ENCODE peak calls at places on chromosomes 11 and 22, in six cellular contexts. I, B, E, G, C and R are unnamed samples.

GRCh38 chr22:23035557-23036277 is 34.6 kb upstream of the GNAZ start:
- DNase-seq in G (no peak), C (no peak), E (no peak), I (no peak), B (no peak), R (no peak)

GRCh38 chr22:36419177-36419911 is 31.6 kb upstream of the MYH9 start:
- DNase-seq in B (peak), E (no peak), G (peak), I (no peak), C (peak), R (peak)

GRCh38 chr11:47881145-47881544 is 33.0 kb upstream of the NUP160 start:
- DNase-seq in E (no peak), G (no peak), B (no peak), C (no peak), I (peak), R (peak)

GRCh38 chr11:69729252-69729651 is 25.4 kb upstream of the FGF19 start:
- DNase-seq in G (no peak), C (no peak), I (no peak), E (no peak), B (no peak), R (no peak)

GRCh38 chr11:70282012-70282411 is 11.5 kb downstream of the PPFIA1 start:
- DNase-seq in I (no peak), G (no peak), B (no peak), C (no peak), E (no peak), R (no peak)

GRCh38 chr22:17411213-17411612 is 42.0 kb downstream of the CECR2 start:
- DNase-seq in E (no peak), I (no peak), G (no peak), C (no peak), B (no peak), R (no peak)

GRCh38 chr11:113289341-113290187 is 24.8 kb upstream of the TTC12 start:
- DNase-seq in C (peak), E (no peak), G (peak), I (peak), B (peak), R (peak)

GRCh38 chr22:39712938-39713525 is 142.5 kb downstream of the CACNA1I start:
- DNase-seq in B (no peak), I (no peak), E (no peak), C (no peak), G (no peak), R (no peak)

GRCh38 chr11:78295991-78296930 is 107.5 kb downstream of the USP35 start:
- DNase-seq in E (no peak), I (no peak), C (peak), B (no peak), G (no peak), R (no peak)

GRCh38 chr11:37141707-37142106 is 543.7 kb upstream of the RAG2 start:
- DNase-seq in I (no peak), B (no peak), G (no peak), E (no peak), C (no peak), R (no peak)

GRCh38 chr11:19698493-19699292 is 13.9 kb upstream of the NAV2 start:
- DNase-seq in C (peak), G (no peak), B (no peak), E (no peak), I (no peak), R (peak)

GRCh38 chr22:44580176-44580575 is 82.1 kb upstream of the RTL6 start:
- DNase-seq in I (no peak), B (peak), C (no peak), E (peak), G (no peak), R (peak)

GRCh38 chr22:47062126-47062525 is 299.7 kb downstream of the TBC1D22A start:
- DNase-seq in B (no peak), G (no peak), I (no peak), C (no peak), E (peak), R (no peak)

GRCh38 chr11:112320668-112321067 is 60.0 kb upstream of the PLET1 start:
- DNase-seq in C (peak), E (peak), B (peak), I (no peak), G (peak), R (peak)

GRCh38 chr11:21988477-21988876 is 204.4 kb upstream of the ANO5 start:
- DNase-seq in B (no peak), C (no peak), E (no peak), G (no peak), I (peak), R (no peak)

GRCh38 chr11:16291729-16292128 is 64.6 kb downstream of the SOX6 start:
- DNase-seq in G (no peak), I (no peak), E (no peak), C (no peak), B (no peak), R (no peak)

GRCh38 chr11:79388201-79388600 is 52.6 kb downstream of the TENM4 start:
- DNase-seq in G (no peak), C (no peak), B (no peak), I (no peak), E (no peak), R (no peak)

GRCh38 chr11:61198391-61198790 is 4.9 kb upstream of the PGA3 start:
- DNase-seq in I (no peak), E (no peak), B (no peak), G (no peak), C (no peak), R (no peak)

GRCh38 chr11:126585388-126586302 is 230.2 kb downstream of the ST3GAL4 start:
- DNase-seq in E (no peak), G (peak), B (peak), C (peak), I (peak), R (peak)

GRCh38 chr22:39256979-39257378 is 12.2 kb upstream of the PDGFB start:
- DNase-seq in B (no peak), E (no peak), G (no peak), I (no peak), C (no peak), R (no peak)

GRCh38 chr11:103529217-103529684 is 420.0 kb downstream of the DYNC2H1 start:
- DNase-seq in C (peak), E (no peak), B (no peak), G (no peak), I (peak), R (no peak)

DNA sequence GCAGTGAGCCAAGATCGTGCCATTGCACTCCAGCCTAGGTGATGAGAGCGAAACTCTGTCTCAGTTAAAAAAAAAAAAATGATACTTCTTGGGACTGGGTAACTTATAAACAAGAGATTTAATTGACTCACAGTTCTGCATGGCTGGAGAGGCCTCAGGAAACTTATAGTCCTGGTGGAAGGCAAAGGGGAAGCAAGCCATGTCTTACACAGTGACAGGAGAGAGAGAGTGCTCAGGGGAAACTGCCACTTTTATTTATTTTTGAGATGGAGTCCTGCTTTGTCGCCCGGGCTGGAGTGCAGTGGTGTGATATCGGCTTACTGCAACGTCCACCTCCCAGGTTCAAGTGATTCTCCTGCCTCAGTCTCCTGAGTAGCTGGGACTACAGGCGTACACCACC is 8.2 kb downstream of the SDF2L1 start:
- DNase-seq in I (no peak), E (no peak), C (no peak), B (no peak), G (no peak), R (no peak)
- TF ChIP-seq POLR2A in I (no peak), E (no peak), C (no peak), B (no peak), G (no peak), R (no peak)

GRCh38 chr11:102401905-102402304 is 50.7 kb downstream of the TMEM123 start:
- DNase-seq in G (no peak), I (no peak), B (no peak), C (no peak), E (no peak), R (no peak)
- H3K27ac ChIP-seq in G (no peak), I (no peak), B (no peak), C (no peak), E (no peak), R (no peak)

DNA sequence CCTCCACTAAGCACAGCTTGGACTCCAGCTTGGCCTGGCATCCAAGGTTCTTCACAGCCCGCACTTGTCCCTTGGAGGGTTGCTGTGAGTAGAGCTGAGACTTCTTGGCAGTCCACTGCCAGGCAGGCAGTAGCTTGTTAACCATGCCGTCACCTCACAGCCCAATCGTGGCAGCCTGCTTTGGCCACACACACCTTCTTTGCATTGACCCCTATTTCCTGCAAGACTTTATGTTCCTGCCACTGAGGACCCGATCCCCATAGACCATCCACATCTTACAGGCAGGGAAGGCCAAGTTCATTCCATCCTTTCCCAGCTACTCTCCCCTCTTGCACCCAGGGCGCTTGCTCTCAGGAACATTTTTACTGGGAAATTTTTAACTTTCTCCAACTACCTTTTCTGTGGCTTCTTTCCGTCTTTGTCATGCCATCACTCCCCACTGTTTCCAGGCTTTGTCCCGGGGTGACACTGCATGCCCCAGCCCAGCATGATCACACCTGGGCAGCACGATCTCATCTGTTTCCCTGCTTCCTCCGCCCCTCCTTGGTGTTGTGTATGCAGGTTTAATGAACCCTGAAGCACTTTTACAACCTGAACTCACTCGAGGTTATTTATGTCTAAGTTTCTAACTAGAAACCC is 2.6 kb upstream of the PYGM start:
- DNase-seq in C (no peak), I (no peak), E (no peak), B (peak), G (no peak), R (peak)
- TF ChIP-seq POLR2A in C (no peak), I (no peak), E (no peak), B (no peak), G (no peak), R (no peak)

GRCh38 chr11:119205574-119206511 is at the start of gene CBL:
- DNase-seq in I (peak), C (peak), E (peak), B (peak), G (peak), R (peak)

GRCh38 chr11:119209186-119209585 is 3.0 kb downstream of the CBL start:
- DNase-seq in E (no peak), B (no peak), G (no peak), C (no peak), I (no peak), R (no peak)

GRCh38 chr11:119206512-119207299 is 567 bp downstream of the CBL start:
- DNase-seq in B (peak), C (no peak), E (peak), I (no peak), G (no peak), R (peak)

GRCh38 chr11:119207607-119208006 is 1.5 kb downstream of the CBL start:
- DNase-seq in E (no peak), B (no peak), I (no peak), C (no peak), G (no peak), R (no peak)

DNA sequence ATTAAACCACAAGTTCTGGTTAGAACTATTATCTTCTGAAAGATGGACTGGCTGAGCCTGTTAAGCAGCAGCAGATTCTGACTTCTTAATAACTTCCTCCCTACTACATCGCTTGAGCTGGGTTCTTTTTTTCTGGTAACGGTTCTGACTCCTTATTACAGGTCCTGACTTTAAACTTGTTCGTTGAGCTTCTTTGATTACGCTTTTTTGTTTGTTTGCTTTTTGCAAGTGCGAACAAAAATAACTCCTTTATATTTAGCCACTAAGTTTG is 1.1 kb downstream of the CBL start:
- DNase-seq in I (no peak), G (no peak), E (no peak), B (no peak), C (no peak), R (no peak)
- H3K27ac ChIP-seq in I (peak), G (peak), E (peak), B (no peak), C (peak), R (peak)

GRCh38 chr11:74196781-74197486 is 25.8 kb downstream of the PPME1 start:
- DNase-seq in I (no peak), G (no peak), B (no peak), C (no peak), E (no peak), R (no peak)
- TF ChIP-seq POLR2A in I (no peak), G (no peak), B (no peak), C (no peak), E (no peak), R (no peak)

DNA sequence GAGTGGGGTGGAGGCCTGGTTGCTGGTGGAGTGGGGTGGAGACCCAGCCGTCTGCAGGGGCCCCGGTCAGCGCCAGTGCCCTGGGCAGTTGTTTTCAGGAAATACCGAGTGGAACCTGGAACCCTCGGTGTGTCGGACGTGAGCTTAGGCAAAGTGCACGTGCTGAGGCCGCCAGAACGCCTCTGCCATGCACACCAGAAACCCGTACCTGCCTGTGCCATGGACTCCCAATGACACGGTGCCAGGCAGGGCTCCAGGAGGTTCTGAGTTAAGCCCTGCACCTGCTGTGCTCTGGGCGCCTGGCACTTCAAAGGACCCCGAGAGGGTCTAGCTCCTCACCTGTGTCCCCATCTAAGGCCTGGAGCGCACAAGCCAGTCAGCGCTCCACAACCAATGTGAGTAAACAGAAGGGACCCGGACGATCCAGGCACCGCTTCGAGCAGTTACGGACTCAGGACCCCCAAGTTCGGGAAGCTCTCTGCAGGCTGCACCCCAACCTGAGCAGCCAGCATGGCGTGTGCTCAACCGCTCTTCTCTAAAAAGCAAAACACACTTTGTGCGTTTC is 12.3 kb downstream of the TOLLIP start:
- DNase-seq in G (no peak), I (no peak), E (peak), B (peak), C (no peak), R (no peak)
- H3K27ac ChIP-seq in G (no peak), I (no peak), E (no peak), B (no peak), C (no peak), R (no peak)

DNA sequence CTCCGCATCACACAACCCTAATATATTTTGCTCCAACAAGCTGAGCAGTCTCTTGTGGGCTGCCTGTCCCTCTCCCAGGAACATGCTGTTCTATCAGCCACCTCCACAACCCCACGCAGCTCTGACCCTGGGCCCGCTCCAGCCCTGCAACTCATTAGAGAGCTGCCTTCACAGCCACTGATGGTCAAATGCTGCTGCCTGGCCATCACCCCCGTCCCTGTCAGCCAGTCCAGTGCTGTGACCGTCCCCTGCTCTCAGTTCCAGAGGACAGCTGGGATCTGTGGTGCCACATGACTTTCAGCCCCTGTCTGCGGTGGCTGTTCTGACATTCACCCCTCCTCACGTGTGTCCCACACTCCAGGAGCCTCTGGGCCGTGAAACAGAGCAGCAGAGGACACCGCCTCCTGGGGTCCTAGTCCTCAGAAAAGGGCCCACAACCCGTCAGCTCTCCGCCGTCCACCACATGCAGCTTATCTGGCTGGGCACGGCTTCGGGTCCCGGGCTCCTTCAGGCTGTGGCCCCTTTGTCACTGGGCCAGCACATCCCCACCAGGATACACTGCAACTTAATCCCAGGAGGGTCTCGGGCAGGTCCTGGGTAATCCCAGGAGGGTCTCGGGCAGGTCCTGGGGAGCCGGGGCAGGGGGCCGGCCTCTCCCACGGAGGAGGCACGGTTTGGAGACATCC is 14.9 kb downstream of the CRELD2 start:
- DNase-seq in E (no peak), B (peak), I (no peak), G (peak), C (no peak), R (peak)
- TF ChIP-seq POLR2A in E (no peak), B (peak), I (no peak), G (no peak), C (no peak), R (no peak)

GRCh38 chr11:83051760-83052671 is 19.7 kb downstream of the RAB30 start:
- DNase-seq in I (peak), B (peak), C (peak), E (no peak), G (no peak), R (peak)
- H3K27ac ChIP-seq in I (peak), B (peak), C (peak), E (peak), G (peak), R (peak)

DNA sequence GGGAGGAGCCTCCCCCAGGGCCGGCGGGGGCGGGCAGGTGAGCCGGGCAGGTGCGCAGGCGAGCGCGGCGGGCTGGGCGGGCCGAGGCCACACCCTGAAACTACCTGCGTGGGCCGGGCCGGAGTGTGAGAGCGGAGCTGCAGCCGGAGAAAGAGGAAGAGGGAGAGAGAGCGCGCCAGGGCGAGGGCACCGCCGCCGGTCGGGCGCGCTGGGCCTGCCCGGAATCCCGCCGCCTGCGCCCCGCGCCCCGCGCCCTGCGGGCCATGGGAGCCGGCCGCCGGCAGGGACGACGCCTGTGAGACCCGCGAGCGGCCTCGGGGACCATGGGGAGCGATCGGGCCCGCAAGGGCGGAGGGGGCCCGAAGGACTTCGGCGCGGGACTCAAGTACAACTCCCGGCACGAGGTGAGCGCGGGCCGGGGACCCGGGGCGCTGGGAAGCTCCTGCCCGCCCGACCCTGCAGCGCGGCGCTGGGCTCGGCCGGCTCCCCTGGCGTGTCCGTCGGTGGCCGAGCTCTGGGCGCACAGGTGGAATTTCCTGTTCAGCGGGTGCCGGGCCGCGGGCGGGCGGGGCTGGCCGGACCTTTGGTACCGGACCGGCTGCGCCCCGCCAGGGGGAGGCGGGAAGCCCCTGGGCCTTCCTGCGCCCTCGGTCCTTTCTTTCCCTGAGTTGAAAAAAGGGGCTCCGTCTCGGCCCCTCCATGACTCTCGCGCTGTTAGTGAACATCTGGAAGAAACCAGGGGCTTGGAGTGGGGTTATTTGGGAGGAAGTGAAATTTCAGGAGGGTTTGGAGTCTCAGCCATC is at the start of gene ST14:
- DNase-seq in C (no peak), E (peak), B (no peak), I (no peak), G (no peak), R (no peak)
- TF ChIP-seq POLR2A in C (no peak), E (no peak), B (no peak), I (no peak), G (no peak), R (no peak)

GRCh38 chr11:82732734-82733443 is 775 bp downstream of the FAM181B start:
- DNase-seq in G (no peak), I (no peak), E (no peak), C (no peak), B (peak), R (no peak)
- H3K27ac ChIP-seq in G (peak), I (peak), E (peak), C (no peak), B (peak), R (peak)